ENCODE peak calls at places on chromosomes 12 and 14, in ten cellular contexts. One of them, this sample, is unnamed.

GRCh38 chr12:34215213-34215892 is 193.1 kb downstream of the ALG10 start:
- DNase-seq in suprapubic skin: no peak
- DNase-seq in OCI-LY7: no peak
- DNase-seq in pancreas: no peak
- DNase-seq in epithelial cell of esophagus: no peak
- DNase-seq in psoas muscle: no peak
- DNase-seq in cardiac fibroblast: no peak
- DNase-seq in astrocyte of the spinal cord: no peak
- DNase-seq in left ventricle myocardium inferior: no peak
- DNase-seq in heart right ventricle: no peak
- DNase-seq in this sample: no peak

GRCh38 chr12:132776816-132777568 is 15.4 kb upstream of the ANKLE2 start:
- DNase-seq in suprapubic skin: no peak
- DNase-seq in OCI-LY7: no peak
- DNase-seq in pancreas: no peak
- DNase-seq in epithelial cell of esophagus: no peak
- DNase-seq in psoas muscle: peak; percentile 85
- DNase-seq in cardiac fibroblast: peak; percentile 54
- DNase-seq in astrocyte of the spinal cord: peak; percentile 36
- DNase-seq in left ventricle myocardium inferior: peak; percentile 83
- DNase-seq in heart right ventricle: peak; percentile 82
- DNase-seq in this sample: no peak

GRCh38 chr14:99605299-99605961 is 1.4 kb upstream of the CCDC85C start:
- DNase-seq in suprapubic skin: peak; percentile 78
- DNase-seq in OCI-LY7: peak; percentile 87
- DNase-seq in pancreas: peak; percentile 79
- DNase-seq in epithelial cell of esophagus: peak; percentile 77
- DNase-seq in psoas muscle: peak; percentile 79
- DNase-seq in cardiac fibroblast: peak; percentile 46
- DNase-seq in astrocyte of the spinal cord: peak; percentile 67
- DNase-seq in left ventricle myocardium inferior: peak; percentile 59
- DNase-seq in heart right ventricle: peak; percentile 34
- DNase-seq in this sample: peak; percentile 78

GRCh38 chr12:39224971-39225370 is 217.9 kb downstream of the KIF21A start:
- DNase-seq in suprapubic skin: no peak
- DNase-seq in OCI-LY7: no peak
- DNase-seq in pancreas: no peak
- DNase-seq in epithelial cell of esophagus: peak; percentile 11
- DNase-seq in psoas muscle: no peak
- DNase-seq in cardiac fibroblast: no peak
- DNase-seq in astrocyte of the spinal cord: no peak
- DNase-seq in left ventricle myocardium inferior: no peak
- DNase-seq in heart right ventricle: no peak
- DNase-seq in this sample: no peak

GRCh38 chr14:38189930-38190726 is 17.6 kb upstream of the SSTR1 start:
- DNase-seq in suprapubic skin: no peak
- DNase-seq in OCI-LY7: no peak
- DNase-seq in pancreas: no peak
- DNase-seq in epithelial cell of esophagus: no peak
- DNase-seq in psoas muscle: no peak
- DNase-seq in cardiac fibroblast: no peak
- DNase-seq in astrocyte of the spinal cord: no peak
- DNase-seq in left ventricle myocardium inferior: no peak
- DNase-seq in heart right ventricle: no peak
- DNase-seq in this sample: no peak

GRCh38 chr12:115374480-115375187 is 690.7 kb upstream of the TBX3 start:
- DNase-seq in suprapubic skin: no peak
- DNase-seq in OCI-LY7: no peak
- DNase-seq in pancreas: no peak
- DNase-seq in epithelial cell of esophagus: peak; percentile 76
- DNase-seq in psoas muscle: no peak
- DNase-seq in cardiac fibroblast: no peak
- DNase-seq in astrocyte of the spinal cord: no peak
- DNase-seq in left ventricle myocardium inferior: no peak
- DNase-seq in heart right ventricle: no peak
- DNase-seq in this sample: peak; percentile 62

GRCh38 chr14:99873653-99874052 is 80.4 kb downstream of the EML1 start:
- DNase-seq in suprapubic skin: no peak
- DNase-seq in OCI-LY7: no peak
- DNase-seq in pancreas: no peak
- DNase-seq in epithelial cell of esophagus: no peak
- DNase-seq in psoas muscle: no peak
- DNase-seq in cardiac fibroblast: no peak
- DNase-seq in astrocyte of the spinal cord: no peak
- DNase-seq in left ventricle myocardium inferior: no peak
- DNase-seq in heart right ventricle: no peak
- DNase-seq in this sample: no peak

GRCh38 chr12:89350661-89351488 is 1.4 kb downstream of the DUSP6 start:
- DNase-seq in suprapubic skin: no peak
- DNase-seq in OCI-LY7: no peak
- DNase-seq in pancreas: peak; percentile 65
- DNase-seq in epithelial cell of esophagus: no peak
- DNase-seq in psoas muscle: peak; percentile 57
- DNase-seq in cardiac fibroblast: peak; percentile 43
- DNase-seq in astrocyte of the spinal cord: peak; percentile 34
- DNase-seq in left ventricle myocardium inferior: peak; percentile 36
- DNase-seq in heart right ventricle: no peak
- DNase-seq in this sample: peak; percentile 53

GRCh38 chr12:52075409-52075724 is 4.1 kb upstream of the SMIM41 start:
- DNase-seq in suprapubic skin: no peak
- DNase-seq in OCI-LY7: no peak
- DNase-seq in pancreas: no peak
- DNase-seq in epithelial cell of esophagus: no peak
- DNase-seq in psoas muscle: no peak
- DNase-seq in cardiac fibroblast: no peak
- DNase-seq in astrocyte of the spinal cord: no peak
- DNase-seq in left ventricle myocardium inferior: no peak
- DNase-seq in heart right ventricle: no peak
- DNase-seq in this sample: no peak

DNA sequence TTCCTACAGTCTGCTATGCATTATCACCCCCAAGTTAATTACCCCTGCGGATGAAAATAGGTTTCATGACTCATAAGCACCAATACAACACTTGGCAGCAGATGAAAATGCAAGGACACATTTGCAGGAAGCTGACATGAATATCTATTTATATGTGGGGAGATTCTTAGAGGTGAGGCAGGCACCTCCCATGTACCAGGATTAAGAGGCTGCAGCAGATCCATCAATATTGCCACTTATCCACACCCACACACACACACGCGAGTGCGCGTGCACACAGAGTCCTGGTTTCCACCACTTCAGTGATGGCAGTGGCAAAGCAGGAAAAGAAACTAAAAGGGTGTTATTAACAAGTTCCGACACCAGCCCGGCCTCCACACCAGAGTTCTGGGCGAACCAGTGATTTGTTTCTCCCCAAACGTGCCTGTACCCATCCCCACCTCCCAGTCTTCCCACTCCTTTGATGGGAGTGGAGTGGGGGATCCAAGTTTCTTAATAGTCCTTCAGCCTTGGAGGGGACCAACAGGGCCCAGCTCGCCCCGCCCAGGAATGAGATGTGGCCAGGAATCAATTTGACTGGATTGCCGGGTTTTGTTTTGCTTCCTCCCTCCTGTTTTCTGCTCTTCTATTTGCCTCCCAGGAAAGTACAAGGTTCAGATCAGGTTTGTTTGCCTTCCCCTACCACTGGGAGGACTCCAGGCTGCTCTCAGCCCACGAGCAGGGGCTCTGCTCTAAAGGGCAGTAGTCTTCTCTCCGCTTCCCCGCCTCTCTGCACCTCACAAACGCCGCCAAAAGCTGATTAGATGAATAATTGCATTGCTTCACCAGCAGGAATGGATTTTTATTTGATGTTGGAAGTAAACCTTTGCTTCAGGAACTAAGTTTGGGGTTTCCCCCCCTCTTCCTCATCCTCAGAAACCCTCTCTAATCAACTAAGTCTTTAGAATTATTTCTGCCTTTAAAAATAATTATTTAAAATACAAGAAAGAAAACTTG is 5.2 kb downstream of the IRF2BPL start:
- DNase-seq in suprapubic skin: no peak
- DNase-seq in OCI-LY7: no peak
- DNase-seq in pancreas: no peak
- DNase-seq in epithelial cell of esophagus: peak; percentile 65
- DNase-seq in psoas muscle: no peak
- DNase-seq in cardiac fibroblast: peak; percentile 16
- DNase-seq in astrocyte of the spinal cord: peak; percentile 50
- DNase-seq in left ventricle myocardium inferior: no peak
- DNase-seq in heart right ventricle: no peak
- DNase-seq in this sample: no peak
- H3K4me3 ChIP-seq in suprapubic skin: peak overlapping the region; percentile 78
- H3K4me3 ChIP-seq in OCI-LY7: no peak overlapping the region
- H3K4me3 ChIP-seq in pancreas: peak overlapping the region; percentile 18
- H3K4me3 ChIP-seq in epithelial cell of esophagus: peak overlapping the region; percentile 14
- H3K4me3 ChIP-seq in psoas muscle: peak overlapping the region; percentile 91
- H3K4me3 ChIP-seq in cardiac fibroblast: no peak overlapping the region
- H3K4me3 ChIP-seq in astrocyte of the spinal cord: peak overlapping the region; percentile 69
- H3K4me3 ChIP-seq in left ventricle myocardium inferior: peak overlapping the region; percentile 89
- H3K4me3 ChIP-seq in heart right ventricle: peak overlapping the region; percentile 97
- H3K4me3 ChIP-seq in this sample: no peak overlapping the region

GRCh38 chr12:56104109-56104814 is at the start of gene PA2G4:
- DNase-seq in suprapubic skin: peak; percentile 98
- DNase-seq in OCI-LY7: peak; percentile 99
- DNase-seq in pancreas: peak; percentile 99
- DNase-seq in epithelial cell of esophagus: peak; percentile 99
- DNase-seq in psoas muscle: peak; percentile 99
- DNase-seq in cardiac fibroblast: peak; percentile 98
- DNase-seq in astrocyte of the spinal cord: peak; percentile 100
- DNase-seq in left ventricle myocardium inferior: peak; percentile 97
- DNase-seq in heart right ventricle: peak; percentile 98
- DNase-seq in this sample: peak; percentile 99

GRCh38 chr12:56105503-56105902 is 1.1 kb downstream of the PA2G4 start:
- DNase-seq in suprapubic skin: no peak
- DNase-seq in OCI-LY7: no peak
- DNase-seq in pancreas: no peak
- DNase-seq in epithelial cell of esophagus: no peak
- DNase-seq in psoas muscle: no peak
- DNase-seq in cardiac fibroblast: no peak
- DNase-seq in astrocyte of the spinal cord: no peak
- DNase-seq in left ventricle myocardium inferior: no peak
- DNase-seq in heart right ventricle: no peak
- DNase-seq in this sample: no peak

GRCh38 chr12:56103066-56103711 is 1.2 kb upstream of the PA2G4 start:
- DNase-seq in suprapubic skin: no peak
- DNase-seq in OCI-LY7: no peak
- DNase-seq in pancreas: no peak
- DNase-seq in epithelial cell of esophagus: no peak
- DNase-seq in psoas muscle: no peak
- DNase-seq in cardiac fibroblast: no peak
- DNase-seq in astrocyte of the spinal cord: no peak
- DNase-seq in left ventricle myocardium inferior: no peak
- DNase-seq in heart right ventricle: no peak
- DNase-seq in this sample: no peak

GRCh38 chr12:56103823-56104108 is 593 bp upstream of the PA2G4 start:
- DNase-seq in suprapubic skin: no peak
- DNase-seq in OCI-LY7: no peak
- DNase-seq in pancreas: no peak
- DNase-seq in epithelial cell of esophagus: no peak
- DNase-seq in psoas muscle: no peak
- DNase-seq in cardiac fibroblast: no peak
- DNase-seq in astrocyte of the spinal cord: no peak
- DNase-seq in left ventricle myocardium inferior: no peak
- DNase-seq in heart right ventricle: no peak
- DNase-seq in this sample: no peak

GRCh38 chr12:56104815-56105476 is 587 bp downstream of the PA2G4 start:
- DNase-seq in suprapubic skin: no peak
- DNase-seq in OCI-LY7: peak; percentile 47
- DNase-seq in pancreas: peak; percentile 87
- DNase-seq in epithelial cell of esophagus: peak; percentile 39
- DNase-seq in psoas muscle: peak; percentile 56
- DNase-seq in cardiac fibroblast: peak; percentile 29
- DNase-seq in astrocyte of the spinal cord: no peak
- DNase-seq in left ventricle myocardium inferior: no peak
- DNase-seq in heart right ventricle: no peak
- DNase-seq in this sample: peak; percentile 46
- H3K4me3 ChIP-seq in suprapubic skin: peak overlapping the region; percentile 85
- H3K4me3 ChIP-seq in OCI-LY7: peak overlapping the region; percentile 93
- H3K4me3 ChIP-seq in pancreas: peak overlapping the region; percentile 81
- H3K4me3 ChIP-seq in epithelial cell of esophagus: peak overlapping the region; percentile 91
- H3K4me3 ChIP-seq in psoas muscle: peak overlapping the region; percentile 93
- H3K4me3 ChIP-seq in cardiac fibroblast: peak overlapping the region; percentile 94
- H3K4me3 ChIP-seq in astrocyte of the spinal cord: peak overlapping the region; percentile 93
- H3K4me3 ChIP-seq in left ventricle myocardium inferior: peak overlapping the region; percentile 89
- H3K4me3 ChIP-seq in heart right ventricle: peak overlapping the region; percentile 97
- H3K4me3 ChIP-seq in this sample: peak overlapping the region; percentile 74

GRCh38 chr14:35212471-35213142 is 79.6 kb upstream of the PSMA6 start:
- DNase-seq in suprapubic skin: no peak
- DNase-seq in OCI-LY7: no peak
- DNase-seq in pancreas: no peak
- DNase-seq in epithelial cell of esophagus: no peak
- DNase-seq in psoas muscle: no peak
- DNase-seq in cardiac fibroblast: no peak
- DNase-seq in astrocyte of the spinal cord: no peak
- DNase-seq in left ventricle myocardium inferior: no peak
- DNase-seq in heart right ventricle: no peak
- DNase-seq in this sample: no peak

GRCh38 chr14:35213869-35214387 is 78.3 kb upstream of the PSMA6 start:
- DNase-seq in suprapubic skin: no peak
- DNase-seq in OCI-LY7: no peak
- DNase-seq in pancreas: no peak
- DNase-seq in epithelial cell of esophagus: peak; percentile 78
- DNase-seq in psoas muscle: no peak
- DNase-seq in cardiac fibroblast: peak; percentile 65
- DNase-seq in astrocyte of the spinal cord: peak; percentile 58
- DNase-seq in left ventricle myocardium inferior: no peak
- DNase-seq in heart right ventricle: no peak
- DNase-seq in this sample: no peak

GRCh38 chr14:35215110-35215872 is 76.9 kb upstream of the PSMA6 start:
- DNase-seq in suprapubic skin: no peak
- DNase-seq in OCI-LY7: peak; percentile 47
- DNase-seq in pancreas: no peak
- DNase-seq in epithelial cell of esophagus: peak; percentile 64
- DNase-seq in psoas muscle: no peak
- DNase-seq in cardiac fibroblast: peak; percentile 84
- DNase-seq in astrocyte of the spinal cord: peak; percentile 80
- DNase-seq in left ventricle myocardium inferior: no peak
- DNase-seq in heart right ventricle: peak; percentile 6
- DNase-seq in this sample: peak; percentile 50

GRCh38 chr14:35211067-35211466 is 81.1 kb upstream of the PSMA6 start:
- DNase-seq in suprapubic skin: no peak
- DNase-seq in OCI-LY7: no peak
- DNase-seq in pancreas: no peak
- DNase-seq in epithelial cell of esophagus: no peak
- DNase-seq in psoas muscle: no peak
- DNase-seq in cardiac fibroblast: no peak
- DNase-seq in astrocyte of the spinal cord: no peak
- DNase-seq in left ventricle myocardium inferior: no peak
- DNase-seq in heart right ventricle: no peak
- DNase-seq in this sample: no peak

GRCh38 chr14:35213143-35213788 is 78.9 kb upstream of the PSMA6 start:
- DNase-seq in suprapubic skin: no peak
- DNase-seq in OCI-LY7: no peak
- DNase-seq in pancreas: no peak
- DNase-seq in epithelial cell of esophagus: peak; percentile 43
- DNase-seq in psoas muscle: no peak
- DNase-seq in cardiac fibroblast: no peak
- DNase-seq in astrocyte of the spinal cord: no peak
- DNase-seq in left ventricle myocardium inferior: no peak
- DNase-seq in heart right ventricle: no peak
- DNase-seq in this sample: no peak
- H3K4me3 ChIP-seq in suprapubic skin: no peak overlapping the region
- H3K4me3 ChIP-seq in OCI-LY7: no peak overlapping the region
- H3K4me3 ChIP-seq in pancreas: no peak overlapping the region
- H3K4me3 ChIP-seq in epithelial cell of esophagus: no peak overlapping the region
- H3K4me3 ChIP-seq in psoas muscle: no peak overlapping the region
- H3K4me3 ChIP-seq in cardiac fibroblast: no peak overlapping the region
- H3K4me3 ChIP-seq in astrocyte of the spinal cord: no peak overlapping the region
- H3K4me3 ChIP-seq in left ventricle myocardium inferior: no peak overlapping the region
- H3K4me3 ChIP-seq in heart right ventricle: no peak overlapping the region
- H3K4me3 ChIP-seq in this sample: no peak overlapping the region

GRCh38 chr12:14272954-14273910 is 92.2 kb upstream of the ATF7IP start:
- DNase-seq in suprapubic skin: no peak
- DNase-seq in OCI-LY7: peak; percentile 50
- DNase-seq in pancreas: no peak
- DNase-seq in epithelial cell of esophagus: peak; percentile 96
- DNase-seq in psoas muscle: no peak
- DNase-seq in cardiac fibroblast: no peak
- DNase-seq in astrocyte of the spinal cord: no peak
- DNase-seq in left ventricle myocardium inferior: no peak
- DNase-seq in heart right ventricle: no peak
- DNase-seq in this sample: peak; percentile 59
- H3K4me3 ChIP-seq in suprapubic skin: no peak overlapping the region
- H3K4me3 ChIP-seq in OCI-LY7: peak overlapping the region; percentile 16
- H3K4me3 ChIP-seq in pancreas: no peak overlapping the region
- H3K4me3 ChIP-seq in epithelial cell of esophagus: peak overlapping the region; percentile 14
- H3K4me3 ChIP-seq in psoas muscle: no peak overlapping the region
- H3K4me3 ChIP-seq in cardiac fibroblast: no peak overlapping the region
- H3K4me3 ChIP-seq in astrocyte of the spinal cord: no peak overlapping the region
- H3K4me3 ChIP-seq in left ventricle myocardium inferior: no peak overlapping the region
- H3K4me3 ChIP-seq in heart right ventricle: no peak overlapping the region
- H3K4me3 ChIP-seq in this sample: no peak overlapping the region